ENCODE peak calls at places on chromosomes 16 and 17, in four cellular contexts. J is breast epithelium, D is tibial nerve, K is bronchial epithelial cell. Y is an unnamed sample.

GRCh38 chr16:72768611-72769010 is 279.3 kb downstream of the ZFHX3 start:
- DNase-seq in K (no peak), J (no peak), D (no peak), Y (no peak)

GRCh38 chr17:7523033-7523432 is 25.8 kb upstream of the TNFSF12 start:
- DNase-seq in K (no peak), J (no peak), D (peak; percentile 13), Y (no peak)

GRCh38 chr17:63834431-63835166 is 7.1 kb upstream of the FTSJ3 start:
- DNase-seq in J (no peak), K (peak; percentile 74), D (peak; percentile 33), Y (peak; percentile 72)

GRCh38 chr17:17140590-17140980 is 65.5 kb downstream of the PLD6 start:
- DNase-seq in J (no peak), D (no peak), K (peak; percentile 70), Y (no peak)

GRCh38 chr17:51154176-51154575 is 817 bp downstream of the NME1 start:
- DNase-seq in D (no peak), J (no peak), K (no peak), Y (no peak)

GRCh38 chr17:51853857-51854256 is 304.7 kb downstream of the CA10 start:
- DNase-seq in J (no peak), K (peak; percentile 27), D (no peak), Y (no peak)

GRCh38 chr16:77574867-77575619 is 140.2 kb upstream of the ADAMTS18 start:
- DNase-seq in K (no peak), D (no peak), J (no peak), Y (no peak)

GRCh38 chr16:85327731-85328664 is 215.7 kb upstream of the CIBAR2 start:
- DNase-seq in D (no peak), K (no peak), J (no peak), Y (no peak)

GRCh38 chr17:10087333-10087732 is 111.1 kb downstream of the GAS7 start:
- DNase-seq in D (no peak), K (no peak), J (no peak), Y (no peak)

GRCh38 chr17:2635241-2635640 is 41.8 kb downstream of the PAFAH1B1 start:
- DNase-seq in D (no peak), K (no peak), J (no peak), Y (no peak)

GRCh38 chr17:4580291-4580690 is 4.0 kb upstream of the SMTNL2 start:
- DNase-seq in K (no peak), D (no peak), J (no peak), Y (no peak)

GRCh38 chr16:85822145-85822544 is 22.6 kb downstream of the COX4I1 start:
- DNase-seq in D (no peak), J (no peak), K (no peak), Y (no peak)

GRCh38 chr17:73786286-73786743 is 142.1 kb upstream of the SDK2 start:
- DNase-seq in K (no peak), D (no peak), J (peak; percentile 42), Y (no peak)

GRCh38 chr16:35188288-35189155 is 1729.1 kb downstream of the TP53TG3F start:
- DNase-seq in K (peak; percentile 7), D (no peak), J (no peak), Y (no peak)

GRCh38 chr17:61426482-61427304 is 25.5 kb upstream of the TBX4 start:
- DNase-seq in D (no peak), K (no peak), J (no peak), Y (no peak)

GRCh38 chr16:12124742-12125141 is 148.2 kb downstream of the SNX29 start:
- DNase-seq in D (no peak), J (no peak), K (no peak), Y (no peak)

GRCh38 chr16:3950343-3951193 is 70.1 kb upstream of the CREBBP start:
- DNase-seq in D (peak; percentile 93), J (peak; percentile 69), K (peak; percentile 76), Y (no peak)

GRCh38 chr17:44345497-44346026 is 460 bp downstream of the GRN start:
- DNase-seq in K (peak; percentile 69), J (no peak), D (peak; percentile 43), Y (peak; percentile 71)

GRCh38 chr17:67276075-67276474 is 31.1 kb upstream of the HELZ start:
- DNase-seq in D (no peak), J (no peak), K (peak; percentile 33), Y (no peak)

DNA sequence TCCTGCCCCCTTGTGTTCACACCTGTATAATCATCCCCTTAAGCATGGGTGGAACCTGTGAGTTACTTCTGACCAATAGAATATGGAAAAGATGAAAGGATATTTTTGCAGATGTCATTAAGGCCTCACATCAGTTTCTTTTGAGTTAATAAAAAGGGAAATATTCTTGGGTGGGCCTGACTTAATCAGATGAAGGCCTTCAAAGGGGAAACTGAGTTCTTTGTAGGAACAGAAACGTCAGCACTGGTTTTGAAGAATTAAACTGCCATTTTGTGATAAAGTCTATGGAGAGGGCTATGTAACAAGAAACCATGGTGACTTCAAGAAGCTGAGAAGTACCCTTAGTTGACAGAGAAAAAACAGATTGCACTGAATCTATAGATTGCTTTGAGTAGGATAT is 168.7 kb upstream of the CNTNAP4 start:
- DNase-seq in J (no peak), K (no peak), D (no peak), Y (no peak)
- TF ChIP-seq CTCF in J (no peak), K (no peak), D (no peak), Y (no peak)

DNA sequence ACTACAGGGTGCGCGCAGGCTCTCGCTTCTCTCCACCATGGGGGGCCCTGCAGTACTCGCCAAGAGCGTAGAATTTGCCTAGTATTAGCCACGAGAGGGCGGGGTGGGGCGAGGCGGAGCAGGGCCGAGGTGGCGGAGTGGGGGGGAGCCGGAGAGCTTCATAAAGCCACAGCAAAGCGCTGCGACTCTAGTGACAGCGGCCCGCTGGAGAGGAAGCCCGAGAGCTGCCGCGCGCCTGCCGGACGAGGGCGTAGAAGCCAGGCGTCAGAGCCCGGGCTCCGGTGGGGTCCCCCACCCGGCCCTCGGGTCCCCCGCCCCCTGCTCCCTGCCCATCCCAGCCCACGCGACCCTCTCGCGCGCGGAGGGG is at the start of gene TBX21:
- DNase-seq in D (no peak), K (no peak), J (peak; percentile 57), Y (no peak)
- TF ChIP-seq CTCF in D (no peak), K (peak; percentile 11), J (no peak), Y (no peak)

DNA sequence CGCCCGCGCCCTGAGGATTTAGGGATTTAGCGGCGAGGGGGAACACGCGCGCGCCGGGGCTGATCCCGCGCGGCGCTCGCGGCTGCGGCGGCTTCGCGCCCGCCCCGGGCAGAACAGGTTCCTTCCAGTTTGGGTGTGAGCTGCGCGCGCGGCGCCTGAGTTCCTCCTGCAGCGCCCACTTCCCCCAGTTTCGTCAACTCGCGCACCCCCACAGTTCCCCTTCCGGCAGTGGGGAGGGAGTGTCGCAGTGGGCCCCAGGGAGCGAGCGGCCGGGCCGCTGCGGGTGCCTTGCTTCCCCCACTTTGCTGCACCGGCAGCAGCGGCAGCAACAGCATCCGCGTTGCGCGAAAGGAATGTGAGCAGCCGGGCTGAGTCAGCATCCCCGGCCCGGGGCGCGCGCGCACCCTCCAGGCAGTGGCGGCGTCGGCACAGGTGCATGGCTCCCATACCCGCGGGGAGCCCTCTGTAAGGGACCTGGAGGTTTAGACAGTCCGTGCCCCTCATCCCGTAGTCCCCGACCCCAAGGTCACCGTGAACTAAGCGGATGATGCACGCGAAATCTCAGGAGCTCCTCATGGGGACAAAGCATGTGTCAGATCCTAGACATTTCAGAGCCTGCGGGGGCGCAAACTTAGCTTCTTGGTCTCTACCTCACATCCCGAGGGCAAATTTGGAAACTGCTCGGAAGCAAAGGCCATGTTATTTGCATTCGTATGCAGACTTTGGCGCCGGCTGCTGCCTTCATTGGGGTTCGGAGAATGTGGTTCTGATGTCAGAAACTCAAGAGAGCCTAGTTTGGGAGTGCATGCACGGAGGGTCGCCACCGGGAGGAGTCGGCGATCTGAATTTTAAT is 767 bp downstream of the ARSG start:
- DNase-seq in J (peak; percentile 80), K (peak; percentile 50), D (peak; percentile 62), Y (peak; percentile 98)
- TF ChIP-seq CTCF in J (no peak), K (no peak), D (no peak), Y (no peak)

DNA sequence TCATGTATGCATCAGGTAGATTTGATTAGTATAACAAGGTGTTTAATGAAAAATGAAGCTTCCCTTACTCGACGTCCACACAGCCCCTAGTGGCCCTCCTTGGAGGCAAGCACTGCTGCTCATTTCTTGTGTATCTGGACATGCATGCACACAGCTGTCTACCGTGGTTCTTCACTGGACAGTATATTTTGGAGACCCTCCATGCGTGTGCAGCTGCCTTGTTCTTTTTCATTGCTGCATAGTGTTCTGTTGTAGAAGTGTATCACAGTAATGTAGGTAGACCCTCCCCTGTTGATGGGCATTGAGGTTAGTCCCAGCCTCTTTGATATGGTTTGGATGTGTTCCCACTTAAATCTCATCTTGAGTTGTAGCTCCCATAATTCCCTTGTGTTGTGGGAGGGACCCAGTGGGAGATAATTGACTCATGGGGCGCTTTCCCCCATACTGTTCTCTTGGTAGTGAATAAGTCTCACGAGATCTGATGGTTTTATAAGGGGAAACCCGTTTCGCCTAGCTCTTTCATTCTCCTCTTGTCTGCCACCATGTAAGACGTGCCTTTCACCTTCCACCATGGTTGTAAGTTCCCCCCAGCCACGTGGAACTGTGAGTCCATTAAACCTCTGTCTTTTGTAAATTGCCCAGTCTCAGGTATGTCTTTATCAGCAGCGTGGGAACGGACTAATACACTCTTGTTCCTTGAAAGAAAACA is 6.3 kb downstream of the CMIP start:
- DNase-seq in D (no peak), K (no peak), J (no peak), Y (no peak)
- TF ChIP-seq CTCF in D (no peak), K (no peak), J (no peak), Y (peak; percentile 11)

GRCh38 chr16:61194573-61194972 is 841.7 kb downstream of the CDH8 start:
- DNase-seq in K (no peak), J (no peak), D (no peak), Y (no peak)

DNA sequence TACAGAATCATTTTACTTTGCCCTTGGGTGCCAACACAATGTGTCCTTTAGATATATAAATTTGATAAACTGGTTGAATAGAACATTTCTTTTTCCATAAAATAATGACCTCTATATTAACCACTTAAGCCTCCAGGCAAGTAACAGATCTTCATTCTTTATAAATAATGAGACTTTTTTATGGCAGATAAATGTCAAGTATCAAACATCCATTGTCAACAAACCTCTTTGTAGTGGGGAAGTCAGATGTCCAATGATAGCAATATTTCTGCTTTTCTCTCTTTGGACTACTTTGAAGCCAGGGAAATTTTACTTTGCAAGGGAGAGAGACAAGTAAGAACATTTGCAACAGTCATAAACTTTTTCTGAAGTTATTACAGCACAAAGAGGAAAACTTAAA is 841.2 kb downstream of the CDH8 start:
- DNase-seq in D (no peak), J (no peak), K (no peak), Y (no peak)
- TF ChIP-seq CTCF in D (no peak), J (no peak), K (no peak), Y (no peak)

GRCh38 chr17:36657763-36658490 is 56.5 kb downstream of the MRM1 start:
- DNase-seq in K (no peak), J (no peak), D (no peak), Y (no peak)
- TF ChIP-seq CTCF in K (peak; percentile 20), J (no peak), D (no peak), Y (no peak)

GRCh38 chr17:55601874-55602364 is 90.7 kb upstream of the SMIM36 start:
- DNase-seq in K (peak; percentile 52), J (no peak), D (no peak), Y (no peak)
- TF ChIP-seq CTCF in K (peak; percentile 69), J (peak; percentile 17), D (peak; percentile 66), Y (peak; percentile 86)